ENCODE peak calls at places on chromosomes 3 and 15, in five cellular contexts. P is astrocyte of the spinal cord; Y is HuH-7.5; I is stimulated activated CD4-positive, alpha-beta T cell treated with anti-CD3 and anti-CD28 coated beads, Interleukin-1b, Interleukin-23, amount 100 ng/mL, for 1 hour; O is stomach. R is an unnamed sample.

GRCh38 chr3:32281570-32282106 is 43.2 kb downstream of the CMTM8 start:
- DNase-seq in Y (no peak), I (no peak), P (no peak), O (no peak), R (no peak)

GRCh38 chr15:49645937-49646336 is 25.1 kb downstream of the DTWD1 start:
- DNase-seq in Y (no peak), O (peak; percentile 30), I (no peak), P (peak; percentile 77), R (no peak)

GRCh38 chr15:44712108-44713005 is 1.0 kb downstream of the B2M start:
- DNase-seq in P (peak; percentile 86), O (peak; percentile 74), Y (no peak), I (no peak), R (no peak)

GRCh38 chr15:38049876-38050275 is 115.4 kb downstream of the TMCO5A start:
- DNase-seq in Y (no peak), I (no peak), O (no peak), P (no peak), R (no peak)

GRCh38 chr3:34758630-34759261 is 880.6 kb upstream of the ARPP21 start:
- DNase-seq in P (no peak), Y (no peak), O (no peak), I (no peak), R (no peak)

GRCh38 chr3:36736327-36736726 is 28.0 kb downstream of the DCLK3 start:
- DNase-seq in O (no peak), Y (no peak), P (no peak), I (no peak), R (no peak)

GRCh38 chr15:76483018-76483417 is 146.4 kb downstream of the ISL2 start:
- DNase-seq in P (no peak), Y (no peak), I (no peak), O (no peak), R (no peak)

GRCh38 chr3:40505599-40506462 is at the start of gene ZNF620:
- DNase-seq in O (peak; percentile 86), Y (peak; percentile 77), I (peak; percentile 17), P (peak; percentile 54), R (no peak)

GRCh38 chr15:55485273-55485672 is 22.8 kb downstream of the DNAAF4 start:
- DNase-seq in I (no peak), P (no peak), O (no peak), Y (no peak), R (no peak)

GRCh38 chr3:117398166-117398954 is 688.8 kb downstream of the TUSC7 start:
- DNase-seq in Y (no peak), P (no peak), I (no peak), O (no peak), R (no peak)

GRCh38 chr15:70672081-70672480 is 91.3 kb downstream of the UACA start:
- DNase-seq in Y (no peak), P (peak; percentile 26), O (no peak), I (no peak), R (no peak)

GRCh38 chr3:123286308-123287023 is 84.7 kb downstream of the SEC22A start:
- DNase-seq in I (no peak), P (peak; percentile 56), Y (peak; percentile 91), O (no peak), R (no peak)

GRCh38 chr15:98635848-98636247 is 12.5 kb upstream of the IGF1R start:
- DNase-seq in Y (no peak), I (no peak), P (no peak), O (no peak), R (no peak)

GRCh38 chr3:30672959-30673358 is 66.6 kb downstream of the TGFBR2 start:
- DNase-seq in P (no peak), I (no peak), O (no peak), Y (no peak), R (no peak)

GRCh38 chr3:79724206-79724605 is 43.6 kb downstream of the ROBO1 start:
- DNase-seq in I (no peak), Y (peak; percentile 10), O (no peak), P (no peak), R (no peak)

GRCh38 chr15:88542342-88542733 is 4.1 kb downstream of the DET1 start:
- DNase-seq in O (no peak), I (no peak), Y (no peak), P (no peak), R (no peak)

GRCh38 chr3:163490119-163490518 is 1588.2 kb downstream of the SI start:
- DNase-seq in P (peak; percentile 28), I (no peak), O (peak; percentile 39), Y (peak; percentile 25), R (no peak)

GRCh38 chr3:94159062-94159726 is 96.3 kb downstream of the NSUN3 start:
- DNase-seq in I (no peak), Y (no peak), P (peak; percentile 77), O (no peak), R (no peak)

GRCh38 chr15:64897345-64897985 is 14.2 kb upstream of the ANKDD1A start:
- DNase-seq in I (no peak), Y (no peak), O (peak; percentile 74), P (peak; percentile 52), R (no peak)

GRCh38 chr3:1971780-1972179 is 126.9 kb upstream of the CNTN4 start:
- DNase-seq in O (no peak), P (no peak), I (no peak), Y (no peak), R (no peak)

GRCh38 chr3:83968386-83968785 is 990.4 kb upstream of the CADM2 start:
- DNase-seq in I (no peak), Y (no peak), O (no peak), P (no peak), R (no peak)

GRCh38 chr3:166900866-166901577 is 479.1 kb downstream of the ZBBX start:
- DNase-seq in Y (no peak), O (no peak), I (no peak), P (no peak), R (no peak)

GRCh38 chr15:47293763-47294162 is 423.5 kb upstream of the SEMA6D start:
- DNase-seq in O (no peak), P (peak; percentile 96), Y (no peak), I (no peak), R (no peak)

GRCh38 chr15:78131295-78132021 is at the start of gene CIB2:
- DNase-seq in I (peak; percentile 45), Y (peak; percentile 95), P (peak; percentile 45), O (peak; percentile 73), R (no peak)

R was measured in esophagus squamous epithelium.